ENCODE peak calls at places on chromosomes 4 and X, in nine cellular contexts. X, V, G, Y, Q, R, C, T and D are unnamed samples.

GRCh38 chr4:8497762-8498161 is 57.2 kb downstream of the TRMT44 start:
- DNase-seq in X (no peak), V (no peak), G (no peak), Y (no peak), Q (no peak), R (no peak), C (no peak), T (no peak), D (no peak)

GRCh38 chr4:100707786-100708185 is 190.0 kb upstream of the EMCN start:
- DNase-seq in X (no peak), V (no peak), G (no peak), Y (no peak), Q (no peak), R (no peak), C (no peak), T (no peak), D (no peak)

GRCh38 chr4:188603646-188604045 is 464.4 kb downstream of the TRIML1 start:
- DNase-seq in X (no peak), V (no peak), G (no peak), Y (no peak), Q (no peak), R (peak; percentile 12), C (no peak), T (no peak), D (no peak)

GRCh38 chr4:158722917-158723793 is at the start of gene PPID:
- DNase-seq in X (peak; percentile 56), V (peak; percentile 54), G (peak; percentile 86), Y (peak; percentile 73), Q (peak; percentile 78), R (peak; percentile 70), C (no peak), T (peak; percentile 91), D (peak; percentile 96)

GRCh38 chrX:109472939-109473713 is 8.8 kb downstream of the GUCY2F start:
- DNase-seq in X (no peak), V (no peak), G (no peak), Y (no peak), Q (peak; percentile 27), R (peak; percentile 31), C (no peak), T (no peak), D (no peak)

GRCh38 chr4:6298035-6298434 is 28.4 kb downstream of the WFS1 start:
- DNase-seq in X (no peak), V (no peak), G (no peak), Y (no peak), Q (no peak), R (peak; percentile 45), C (no peak), T (no peak), D (no peak)

GRCh38 chr4:7295917-7296660 is 103.8 kb downstream of the SORCS2 start:
- DNase-seq in X (no peak), V (no peak), G (no peak), Y (peak; percentile 42), Q (peak; percentile 10), R (peak; percentile 15), C (no peak), T (no peak), D (no peak)

GRCh38 chr4:8508266-8508665 is 67.7 kb downstream of the TRMT44 start:
- DNase-seq in X (no peak), V (no peak), G (no peak), Y (no peak), Q (no peak), R (no peak), C (no peak), T (no peak), D (no peak)

GRCh38 chr4:74110670-74111069 is 11.7 kb upstream of the CXCL2 start:
- DNase-seq in X (no peak), V (no peak), G (no peak), Y (no peak), Q (no peak), R (no peak), C (no peak), T (no peak), D (no peak)

GRCh38 chrX:44570524-44570923 is 27.9 kb upstream of the FUNDC1 start:
- DNase-seq in X (no peak), V (no peak), G (no peak), Y (no peak), Q (no peak), R (peak; percentile 28), C (no peak), T (no peak), D (no peak)

GRCh38 chr4:81214518-81215218 is 354 bp downstream of the PRKG2 start:
- DNase-seq in X (no peak), V (no peak), G (no peak), Y (no peak), Q (no peak), R (peak; percentile 25), C (no peak), T (no peak), D (peak; percentile 66)

GRCh38 chr4:40763228-40763716 is 13.5 kb downstream of the NSUN7 start:
- DNase-seq in X (no peak), V (no peak), G (no peak), Y (no peak), Q (peak; percentile 15), R (peak; percentile 51), C (no peak), T (no peak), D (no peak)

GRCh38 chrX:154918060-154918483 is 31.9 kb downstream of the F8A1 start:
- DNase-seq in X (peak; percentile 14), V (peak; percentile 43), G (peak; percentile 32), Y (peak; percentile 79), Q (peak; percentile 63), R (peak; percentile 80), C (no peak), T (no peak), D (no peak)

GRCh38 chr4:16569790-16570189 is 328.7 kb downstream of the LDB2 start:
- DNase-seq in X (no peak), V (no peak), G (no peak), Y (no peak), Q (no peak), R (no peak), C (no peak), T (no peak), D (no peak)

GRCh38 chrX:71216446-71216845 is 6.6 kb upstream of the GJB1 start:
- DNase-seq in X (no peak), V (no peak), G (no peak), Y (no peak), Q (no peak), R (no peak), C (no peak), T (no peak), D (no peak)

GRCh38 chrX:71215335-71215912 is 7.6 kb upstream of the GJB1 start:
- DNase-seq in X (no peak), V (no peak), G (peak; percentile 40), Y (no peak), Q (no peak), R (no peak), C (no peak), T (no peak), D (no peak)

GRCh38 chrX:71214152-71214551 is 8.9 kb upstream of the GJB1 start:
- DNase-seq in X (no peak), V (no peak), G (no peak), Y (no peak), Q (no peak), R (no peak), C (no peak), T (no peak), D (no peak)

GRCh38 chrX:71214604-71215334 is 8.3 kb upstream of the GJB1 start:
- DNase-seq in X (no peak), V (no peak), G (peak; percentile 70), Y (no peak), Q (no peak), R (no peak), C (no peak), T (no peak), D (no peak)

DNA sequence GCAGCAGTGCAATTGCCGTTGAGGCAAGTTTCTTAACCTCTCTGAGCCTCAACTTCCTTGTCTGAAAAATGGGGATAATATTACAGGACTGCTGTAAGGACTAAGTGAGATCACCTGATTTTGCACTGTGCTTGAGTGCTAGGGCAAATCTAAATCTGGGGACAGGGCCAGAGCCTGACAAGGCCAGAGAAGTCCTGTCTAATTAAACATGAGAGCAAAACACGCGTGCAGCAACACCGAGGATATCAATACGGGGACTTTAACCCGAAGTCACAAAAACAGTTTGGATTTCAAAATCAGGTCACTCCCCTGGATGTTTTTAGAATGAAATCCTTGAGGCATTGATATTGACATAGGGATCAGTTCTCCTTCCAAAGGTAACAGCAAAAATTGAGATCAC is 5.7 kb upstream of the GJB1 start:
- DNase-seq in X (no peak), V (no peak), G (no peak), Y (no peak), Q (no peak), R (no peak), C (no peak), T (no peak), D (no peak)
- TF ChIP-seq POLR2A in X (no peak), V (no peak), G (no peak), Y (no peak), Q (no peak), R (no peak), C (no peak), T (no peak), D (no peak)

DNA sequence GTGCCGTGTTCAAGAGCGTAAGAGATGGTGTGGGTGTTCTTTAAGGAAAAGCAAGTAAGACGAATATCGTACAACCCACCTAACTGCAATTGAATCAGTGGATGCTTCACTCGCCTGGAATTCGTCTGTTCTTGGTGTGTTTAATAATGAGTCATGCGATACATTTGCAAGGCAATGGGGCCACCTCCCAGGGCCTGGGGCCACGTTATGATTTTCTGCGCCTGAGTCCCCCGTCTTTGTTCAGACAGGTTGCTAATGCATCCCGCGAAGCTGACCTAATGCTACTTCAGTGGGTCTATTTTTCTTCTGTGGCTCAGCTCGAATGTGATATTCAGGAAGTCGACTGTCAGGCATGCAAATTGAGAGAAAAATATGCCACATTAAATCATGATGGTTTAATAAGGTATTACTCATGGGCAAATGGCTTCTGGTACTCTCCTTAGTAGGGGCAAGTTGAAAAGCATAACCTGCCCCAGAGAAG is 14.3 kb upstream of the MID1 start:
- DNase-seq in X (no peak), V (no peak), G (no peak), Y (peak; percentile 19), Q (peak; percentile 81), R (peak; percentile 94), C (no peak), T (no peak), D (no peak)
- H3K27ac ChIP-seq in X (no peak overlapping the region), V (no peak overlapping the region), G (no peak overlapping the region), Y (peak overlapping the region; percentile 56), Q (peak overlapping the region; percentile 93), R (peak overlapping the region; percentile 62), C (no peak overlapping the region), T (peak overlapping the region; percentile 18), D (no peak overlapping the region)

DNA sequence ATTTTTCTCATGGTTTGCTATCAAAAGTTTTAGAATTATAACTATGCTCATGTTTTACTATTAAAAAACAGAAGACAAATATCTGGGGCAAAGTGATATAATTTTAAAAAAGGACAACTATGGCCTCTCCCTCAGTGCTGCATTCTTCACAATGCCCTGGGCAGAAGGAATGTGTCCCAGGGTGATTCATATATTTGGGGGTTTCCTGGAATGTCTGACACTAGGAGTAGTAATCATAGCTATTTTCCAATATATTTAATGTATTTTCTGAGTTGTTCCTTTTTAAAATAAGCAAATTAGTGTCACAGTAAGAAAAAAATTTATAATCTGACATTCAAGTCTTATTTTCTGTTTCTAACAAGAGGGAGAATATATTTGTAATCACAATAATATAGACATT is 281.7 kb downstream of the UNC5C start:
- DNase-seq in X (no peak), V (no peak), G (no peak), Y (no peak), Q (no peak), R (peak; percentile 25), C (no peak), T (no peak), D (no peak)
- H3K27me3 ChIP-seq in X (no peaks in the 10 kb centered on the region), V (no peaks in the 10 kb centered on the region), G (no peaks in the 10 kb centered on the region), Y (no peaks in the 10 kb centered on the region), Q (no peaks in the 10 kb centered on the region), R (no peaks in the 10 kb centered on the region), C (no peaks in the 10 kb centered on the region), T (no peaks in the 10 kb centered on the region), D (no peaks in the 10 kb centered on the region)

GRCh38 chrX:107712231-107713204 is 63.1 kb downstream of the TSC22D3 start:
- DNase-seq in X (no peak), V (no peak), G (no peak), Y (peak; percentile 57), Q (no peak), R (peak; percentile 21), C (no peak), T (no peak), D (peak; percentile 45)
- TF ChIP-seq POLR2A in X (no peak), V (peak; percentile 56), G (no peak), Y (no peak), Q (no peak), R (peak; percentile 73), C (peak; percentile 41), T (peak; percentile 8), D (no peak)